ENCODE peak calls at places on chromosome 14, in six cellular contexts. A, U, C, B, L and Y are unnamed samples.

GRCh38 chr14:68495101-68495637 is 297.7 kb downstream of the ZFP36L1 start:
- DNase-seq in L (no peak), C (no peak), B (no peak), U (no peak), A (no peak), Y (no peak)

GRCh38 chr14:100333311-100333710 is 10.2 kb downstream of the SLC25A47 start:
- DNase-seq in C (no peak), A (no peak), B (no peak), L (no peak), U (no peak), Y (peak)

GRCh38 chr14:38404100-38404541 is 148.2 kb upstream of the CLEC14A start:
- DNase-seq in B (no peak), L (no peak), C (no peak), U (peak), A (no peak), Y (no peak)

GRCh38 chr14:60254176-60254575 is 5.2 kb downstream of the PPM1A start:
- DNase-seq in B (no peak), L (peak), U (no peak), A (no peak), C (no peak), Y (no peak)

GRCh38 chr14:101636081-101636560 is 74.8 kb downstream of the DIO3 start:
- DNase-seq in B (no peak), A (no peak), U (no peak), L (no peak), C (no peak), Y (no peak)

GRCh38 chr14:51950007-51950406 is 39.3 kb upstream of the RTRAF start:
- DNase-seq in A (no peak), B (no peak), C (no peak), U (no peak), L (no peak), Y (no peak)

GRCh38 chr14:101028971-101029667 is 125.6 kb upstream of the RTL1 start:
- DNase-seq in C (no peak), B (no peak), U (no peak), L (no peak), A (no peak), Y (no peak)

GRCh38 chr14:21734457-21735074 is 60.9 kb upstream of the OR4E1 start:
- DNase-seq in C (peak), U (peak), A (no peak), L (no peak), B (no peak), Y (no peak)

GRCh38 chr14:71730471-71730870 is 201.8 kb upstream of the RGS6 start:
- DNase-seq in L (no peak), B (no peak), U (peak), A (no peak), C (no peak), Y (no peak)

GRCh38 chr14:70721542-70721941 is 79.8 kb downstream of the TTC9 start:
- DNase-seq in C (no peak), B (no peak), A (no peak), U (peak), L (no peak), Y (no peak)

GRCh38 chr14:96268426-96269358 is 12.7 kb downstream of the BDKRB1 start:
- DNase-seq in B (no peak), A (peak), L (peak), U (peak), C (no peak), Y (peak)

GRCh38 chr14:104544362-104544761 is 35.2 kb upstream of the C14orf180 start:
- DNase-seq in L (no peak), A (peak), C (no peak), U (no peak), B (no peak), Y (no peak)

GRCh38 chr14:51912112-51912786 is 51.8 kb downstream of the GNG2 start:
- DNase-seq in B (no peak), C (no peak), A (no peak), U (no peak), L (no peak), Y (no peak)

GRCh38 chr14:43215524-43215923 is 1291.6 kb downstream of the FSCB start:
- DNase-seq in C (no peak), B (no peak), U (no peak), A (no peak), L (no peak), Y (no peak)

GRCh38 chr14:33943081-33943480 is 7.8 kb downstream of the EGLN3 start:
- DNase-seq in B (no peak), U (no peak), C (no peak), A (no peak), L (peak), Y (no peak)

GRCh38 chr14:80636071-80636470 is 305.5 kb downstream of the CEP128 start:
- DNase-seq in B (no peak), C (no peak), A (no peak), U (peak), L (no peak), Y (no peak)

GRCh38 chr14:53519137-53519536 is 366.0 kb upstream of the DDHD1 start:
- DNase-seq in U (peak), L (no peak), A (no peak), B (no peak), C (no peak), Y (no peak)

GRCh38 chr14:104149617-104150141 is 11.3 kb downstream of the KIF26A start:
- DNase-seq in B (no peak), C (peak), L (no peak), A (no peak), U (peak), Y (peak)

GRCh38 chr14:85391455-85391854 is 138.5 kb upstream of the FLRT2 start:
- DNase-seq in B (no peak), A (no peak), C (no peak), L (no peak), U (no peak), Y (no peak)

GRCh38 chr14:53152627-53152908 is 555 bp downstream of the DDHD1 start:
- DNase-seq in L (no peak), U (no peak), C (no peak), B (peak), A (no peak), Y (no peak)

GRCh38 chr14:89618309-89618708 is 201.3 kb upstream of the FOXN3 start:
- DNase-seq in B (no peak), A (no peak), C (no peak), L (peak), U (peak), Y (no peak)

GRCh38 chr14:99802301-99803105 is 9.3 kb downstream of the EML1 start:
- DNase-seq in A (no peak), C (no peak), L (no peak), B (no peak), U (no peak), Y (no peak)

GRCh38 chr14:40697221-40697620 is 909.5 kb upstream of the LRFN5 start:
- DNase-seq in A (no peak), L (no peak), B (no peak), U (no peak), C (no peak), Y (no peak)

GRCh38 chr14:33534636-33535035 is 416.2 kb downstream of the EGLN3 start:
- DNase-seq in U (no peak), B (no peak), C (no peak), A (no peak), L (no peak), Y (no peak)

GRCh38 chr14:104341532-104342434 is 203.4 kb downstream of the KIF26A start:
- DNase-seq in U (no peak), B (no peak), A (peak), C (peak), L (peak), Y (peak)

GRCh38 chr14:98840511-98840910 is 431.5 kb downstream of the BCL11B start:
- DNase-seq in C (no peak), L (no peak), U (no peak), A (no peak), B (no peak), Y (no peak)

GRCh38 chr14:77882098-77882497 is 82.2 kb downstream of the ADCK1 start:
- DNase-seq in B (no peak), L (peak), U (no peak), A (no peak), C (no peak), Y (no peak)

GRCh38 chr14:58150243-58150805 is 1.7 kb downstream of the ARMH4 start:
- DNase-seq in C (no peak), L (no peak), B (no peak), U (no peak), A (no peak), Y (no peak)